ENCODE peak calls at places on chromosomes 1 and 21, in four cellular contexts. One of them, this sample, is unnamed.
A peak's percentile ranks its signal among the peaks of the same experiment; 100 is the strongest.

GRCh38 chr1:9960705-9961562 is 17.7 kb downstream of the NMNAT1 start:
- DNase-seq in H1: no peak
- DNase-seq in IMR-90: no peak
- DNase-seq in mesendoderm: no peak
- DNase-seq in this sample: no peak

GRCh38 chr1:8396912-8397406 is 79.0 kb downstream of the SLC45A1 start:
- DNase-seq in H1: no peak
- DNase-seq in IMR-90: peak; percentile 99
- DNase-seq in mesendoderm: peak; percentile 89
- DNase-seq in this sample: no peak

GRCh38 chr21:29232601-29233541 is 65.9 kb upstream of the BACH1 start:
- DNase-seq in H1: no peak
- DNase-seq in IMR-90: peak; percentile 55
- DNase-seq in mesendoderm: peak; percentile 51
- DNase-seq in this sample: no peak

GRCh38 chr1:206479164-206480125 is 9.2 kb downstream of the IKBKE start:
- DNase-seq in H1: peak; percentile 60
- DNase-seq in IMR-90: peak; percentile 82
- DNase-seq in mesendoderm: peak; percentile 86
- DNase-seq in this sample: peak; percentile 76

GRCh38 chr1:23727362-23727811 is 15.9 kb upstream of the ELOA start:
- DNase-seq in H1: no peak
- DNase-seq in IMR-90: peak; percentile 91
- DNase-seq in mesendoderm: no peak
- DNase-seq in this sample: no peak

GRCh38 chr1:162554258-162554657 is 7.3 kb upstream of the UAP1 start:
- DNase-seq in H1: no peak
- DNase-seq in IMR-90: peak; percentile 10
- DNase-seq in mesendoderm: no peak
- DNase-seq in this sample: no peak

GRCh38 chr1:9842073-9842711 is 18.4 kb upstream of the CLSTN1 start:
- DNase-seq in H1: no peak
- DNase-seq in IMR-90: peak; percentile 13
- DNase-seq in mesendoderm: no peak
- DNase-seq in this sample: no peak

GRCh38 chr1:3717715-3718601 is 34.3 kb upstream of the CCDC27 start:
- DNase-seq in H1: no peak
- DNase-seq in IMR-90: no peak
- DNase-seq in mesendoderm: peak; percentile 53
- DNase-seq in this sample: peak; percentile 68

GRCh38 chr1:200442023-200442422 is 32.2 kb upstream of the ZNF281 start:
- DNase-seq in H1: no peak
- DNase-seq in IMR-90: no peak
- DNase-seq in mesendoderm: no peak
- DNase-seq in this sample: no peak

GRCh38 chr1:1164701-1165451 is 8.8 kb upstream of the TTLL10 start:
- DNase-seq in H1: no peak
- DNase-seq in IMR-90: no peak
- DNase-seq in mesendoderm: peak; percentile 53
- DNase-seq in this sample: no peak

GRCh38 chr1:100661176-100661575 is 58.4 kb upstream of the VCAM1 start:
- DNase-seq in H1: no peak
- DNase-seq in IMR-90: no peak
- DNase-seq in mesendoderm: no peak
- DNase-seq in this sample: no peak

GRCh38 chr1:200837931-200838571 is 34.7 kb upstream of the GPR25 start:
- DNase-seq in H1: no peak
- DNase-seq in IMR-90: peak; percentile 41
- DNase-seq in mesendoderm: no peak
- DNase-seq in this sample: no peak

GRCh38 chr1:8871539-8871935 is 6.9 kb downstream of the ENO1 start:
- DNase-seq in H1: no peak
- DNase-seq in IMR-90: no peak
- DNase-seq in mesendoderm: peak; percentile 74
- DNase-seq in this sample: no peak

GRCh38 chr1:36874271-36875017 is 159.9 kb downstream of the GRIK3 start:
- DNase-seq in H1: no peak
- DNase-seq in IMR-90: no peak
- DNase-seq in mesendoderm: no peak
- DNase-seq in this sample: no peak

GRCh38 chr1:112464501-112464900 is 44.3 kb upstream of the WNT2B start:
- DNase-seq in H1: no peak
- DNase-seq in IMR-90: no peak
- DNase-seq in mesendoderm: peak; percentile 18
- DNase-seq in this sample: no peak

GRCh38 chr1:211553549-211553948 is 25.4 kb downstream of the SLC30A1 start:
- DNase-seq in H1: no peak
- DNase-seq in IMR-90: no peak
- DNase-seq in mesendoderm: no peak
- DNase-seq in this sample: no peak

GRCh38 chr1:226662704-226663326 is 76.3 kb downstream of the ITPKB start:
- DNase-seq in H1: no peak
- DNase-seq in IMR-90: peak; percentile 100
- DNase-seq in mesendoderm: peak; percentile 83
- DNase-seq in this sample: no peak

GRCh38 chr21:14120091-14120734 is 90.5 kb downstream of the LIPI start:
- DNase-seq in H1: no peak
- DNase-seq in IMR-90: peak; percentile 8
- DNase-seq in mesendoderm: peak; percentile 56
- DNase-seq in this sample: peak; percentile 11

GRCh38 chr1:111193712-111194480 is 6.5 kb downstream of the DENND2D start:
- DNase-seq in H1: no peak
- DNase-seq in IMR-90: peak; percentile 5
- DNase-seq in mesendoderm: no peak
- DNase-seq in this sample: no peak

GRCh38 chr1:179709841-179710329 is 33.2 kb upstream of the FAM163A start:
- DNase-seq in H1: no peak
- DNase-seq in IMR-90: peak; percentile 72
- DNase-seq in mesendoderm: no peak
- DNase-seq in this sample: no peak

GRCh38 chr1:201557572-201557958 is 18.6 kb downstream of the NAV1 start:
- DNase-seq in H1: no peak
- DNase-seq in IMR-90: no peak
- DNase-seq in mesendoderm: no peak
- DNase-seq in this sample: no peak

GRCh38 chr1:221611930-221612777 is 129.7 kb downstream of the DUSP10 start:
- DNase-seq in H1: no peak
- DNase-seq in IMR-90: peak; percentile 93
- DNase-seq in mesendoderm: peak; percentile 98
- DNase-seq in this sample: no peak

GRCh38 chr1:113946668-113947387 is 17.7 kb downstream of the HIPK1 start:
- DNase-seq in H1: no peak
- DNase-seq in IMR-90: peak; percentile 22
- DNase-seq in mesendoderm: peak; percentile 68
- DNase-seq in this sample: no peak

GRCh38 chr1:62140666-62141065 is 54.0 kb upstream of the L1TD1 start:
- DNase-seq in H1: no peak
- DNase-seq in IMR-90: no peak
- DNase-seq in mesendoderm: no peak
- DNase-seq in this sample: no peak

GRCh38 chr1:4017636-4018365 is 117.7 kb upstream of the C1orf174 start:
- DNase-seq in H1: no peak
- DNase-seq in IMR-90: no peak
- DNase-seq in mesendoderm: no peak
- DNase-seq in this sample: no peak

GRCh38 chr21:43702785-43703067 is 16.2 kb upstream of the PDXK start:
- DNase-seq in H1: no peak
- DNase-seq in IMR-90: no peak
- DNase-seq in mesendoderm: no peak
- DNase-seq in this sample: no peak

GRCh38 chr1:37071829-37072228 is 37.5 kb upstream of the GRIK3 start:
- DNase-seq in H1: no peak
- DNase-seq in IMR-90: no peak
- DNase-seq in mesendoderm: no peak
- DNase-seq in this sample: no peak

DNA sequence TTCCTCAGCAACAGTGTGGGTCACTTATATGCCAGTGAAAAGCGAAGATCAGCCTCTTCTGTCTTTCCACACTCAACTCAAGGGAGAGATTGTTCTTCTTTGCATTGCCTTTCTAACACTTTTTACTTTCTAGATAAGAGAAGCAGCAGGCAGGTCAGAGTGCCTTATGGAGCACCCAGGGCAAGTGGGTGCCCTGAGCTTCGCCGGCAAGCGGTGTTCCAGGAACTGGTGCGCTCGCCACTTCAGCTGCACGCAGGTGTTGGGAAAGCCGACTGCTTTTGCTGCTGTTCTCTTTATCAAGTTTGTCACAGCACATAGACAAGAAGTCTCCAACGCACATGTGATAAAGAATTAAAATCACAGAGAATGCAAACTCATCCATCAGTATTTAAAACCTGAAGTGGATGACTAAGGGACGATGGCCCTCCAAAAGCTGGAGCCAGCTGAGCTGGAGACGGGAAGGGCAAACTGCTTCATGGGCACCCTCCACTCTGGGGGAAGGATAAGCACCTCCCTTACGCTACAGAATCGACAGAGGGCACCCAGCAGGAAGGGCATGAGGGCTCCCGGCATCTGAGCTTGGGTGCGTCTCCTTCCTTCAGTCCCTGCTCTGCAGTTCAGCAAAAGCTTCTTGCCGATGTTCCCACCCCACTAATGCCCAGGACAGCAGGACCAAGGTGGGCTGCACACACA is 20.7 kb downstream of the UBE2G2 start:
- DNase-seq in H1: no peak
- DNase-seq in IMR-90: no peak
- DNase-seq in mesendoderm: no peak
- DNase-seq in this sample: no peak
- H3K18ac ChIP-seq in H1: no peak overlapping the region
- H3K18ac ChIP-seq in IMR-90: no peak overlapping the region
- H3K18ac ChIP-seq in mesendoderm: no peak overlapping the region
- H3K18ac ChIP-seq in this sample: no peak overlapping the region

GRCh38 chr1:228087771-228088251 is 5.3 kb downstream of the ARF1 start:
- DNase-seq in H1: no peak
- DNase-seq in IMR-90: peak; percentile 65
- DNase-seq in mesendoderm: no peak
- DNase-seq in this sample: no peak
- H3K4me3 ChIP-seq in H1: no peak overlapping the region
- H3K4me3 ChIP-seq in IMR-90: no peak overlapping the region
- H3K4me3 ChIP-seq in mesendoderm: no peak overlapping the region
- H3K4me3 ChIP-seq in this sample: no peak overlapping the region

DNA sequence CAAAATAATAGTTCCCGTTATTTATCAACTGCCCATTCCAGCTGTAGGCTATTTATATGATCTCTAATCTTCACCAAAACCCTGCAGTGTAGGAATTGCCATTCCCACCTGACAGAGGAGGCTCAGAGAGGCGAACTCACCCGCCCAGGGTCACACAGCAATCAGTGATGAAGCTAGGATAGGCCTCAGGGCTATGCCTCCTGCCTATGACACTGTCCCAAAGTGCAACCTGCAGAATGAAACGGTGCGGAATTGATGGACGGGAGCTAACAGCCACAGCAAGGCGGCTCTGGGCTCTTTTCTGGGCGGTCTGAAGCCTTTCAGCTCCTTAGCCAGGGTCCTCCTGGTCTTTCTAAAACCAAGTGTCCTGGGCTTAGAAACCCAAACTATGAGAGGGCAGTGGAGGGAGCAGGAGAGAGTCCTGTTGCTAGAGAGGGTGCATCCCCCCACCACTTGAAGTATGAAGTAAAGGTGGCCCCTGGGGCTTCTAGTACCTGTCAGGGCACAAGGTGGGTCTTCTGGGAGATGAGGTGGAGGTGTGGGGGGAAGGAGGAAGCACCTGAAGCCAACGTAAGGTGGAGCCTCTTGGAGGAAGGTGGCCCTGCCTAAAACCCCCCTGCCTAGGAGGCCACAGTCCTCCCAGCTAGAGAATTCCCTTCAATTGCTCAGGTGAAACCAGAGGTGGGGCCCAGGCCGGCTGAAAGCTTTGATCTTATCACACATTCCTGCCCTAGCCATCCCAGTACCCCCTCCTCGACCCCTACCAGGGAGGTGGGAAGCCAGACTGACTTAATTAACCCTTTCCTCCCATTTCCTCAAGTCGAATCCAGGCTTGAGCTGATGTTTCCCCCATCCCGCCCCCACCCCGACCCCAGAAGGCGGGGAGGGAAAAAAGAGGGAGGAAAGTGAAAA is 14.8 kb downstream of the HSPG2 start:
- DNase-seq in H1: peak; percentile 68
- DNase-seq in IMR-90: no peak
- DNase-seq in mesendoderm: peak; percentile 98
- DNase-seq in this sample: no peak
- H3K4ac ChIP-seq in H1: no peak overlapping the region
- H3K4ac ChIP-seq in IMR-90: no peak overlapping the region
- H3K4ac ChIP-seq in mesendoderm: peak overlapping the region; percentile 46
- H3K4ac ChIP-seq in this sample: no peak overlapping the region

DNA sequence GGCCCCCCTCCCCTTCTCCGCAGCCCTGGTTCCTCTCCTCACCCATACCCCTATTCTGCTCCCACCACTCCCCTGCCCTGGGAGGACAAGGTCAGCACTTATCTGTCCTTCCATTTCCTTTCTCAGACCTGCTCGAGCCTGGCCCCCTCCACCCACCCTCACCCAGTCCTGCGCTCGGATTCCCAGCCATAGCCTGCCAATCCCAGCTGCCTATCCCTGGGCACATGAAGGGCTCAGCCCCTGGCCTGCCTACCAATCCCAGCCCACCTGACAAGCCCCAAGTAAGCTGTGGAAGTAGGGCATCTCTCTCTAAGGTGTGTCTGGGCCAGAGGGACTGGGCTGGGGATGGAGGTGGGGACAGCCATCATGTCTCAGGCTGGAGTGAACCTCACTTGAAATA is 5.4 kb downstream of the BLACAT1 start:
- DNase-seq in H1: no peak
- DNase-seq in IMR-90: no peak
- DNase-seq in mesendoderm: peak; percentile 88
- DNase-seq in this sample: no peak
- H3K18ac ChIP-seq in H1: peak overlapping the region; percentile 97
- H3K18ac ChIP-seq in IMR-90: no peak overlapping the region
- H3K18ac ChIP-seq in mesendoderm: peak overlapping the region; percentile 76
- H3K18ac ChIP-seq in this sample: peak overlapping the region; percentile 95

DNA sequence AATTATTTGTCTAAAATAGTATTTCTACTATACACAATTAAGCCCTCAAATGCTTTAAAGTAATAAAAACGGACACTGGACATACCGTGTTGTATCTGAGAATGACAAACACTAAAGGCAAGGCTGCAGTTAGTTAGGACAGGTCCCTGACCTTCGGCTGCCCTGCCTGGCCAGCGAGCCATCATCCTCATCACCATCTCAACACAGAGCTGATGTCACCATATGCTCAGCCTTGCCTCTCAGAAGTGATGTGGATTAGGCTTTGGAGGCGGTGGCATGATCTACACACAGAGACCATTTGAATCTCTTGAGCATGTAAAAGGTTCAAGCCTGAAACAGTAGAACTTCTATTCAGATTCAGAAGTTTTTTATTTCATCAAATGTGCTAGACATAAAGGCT is 244.7 kb downstream of the SDCCAG8 start:
- DNase-seq in H1: no peak
- DNase-seq in IMR-90: no peak
- DNase-seq in mesendoderm: no peak
- DNase-seq in this sample: no peak
- H3K4me3 ChIP-seq in H1: no peak overlapping the region
- H3K4me3 ChIP-seq in IMR-90: no peak overlapping the region
- H3K4me3 ChIP-seq in mesendoderm: no peak overlapping the region
- H3K4me3 ChIP-seq in this sample: no peak overlapping the region

This sample was measured in neuronal stem cell.